ENCODE peak calls at places on chromosomes 12 and 14, in four cellular contexts. X is K562, D is HepG2, H is HCT116. I is an unnamed sample.

GRCh38 chr12:29200586-29200985 is 51.5 kb downstream of the FAR2 start:
- DNase-seq in D (no peak), H (no peak), X (no peak), I (no peak)

GRCh38 chr14:94374749-94375148 is 13.7 kb downstream of the SERPINA1 start:
- DNase-seq in X (no peak), H (no peak), D (no peak), I (no peak)

GRCh38 chr12:60257063-60257462 is 661.2 kb downstream of the SLC16A7 start:
- DNase-seq in D (peak), H (peak), X (no peak), I (no peak)

GRCh38 chr12:125240717-125241116 is 175.5 kb downstream of the AACS start:
- DNase-seq in D (no peak), H (no peak), X (no peak), I (no peak)

GRCh38 chr14:88613552-88614010 is 50.7 kb downstream of the ZC3H14 start:
- DNase-seq in X (no peak), H (no peak), D (peak), I (no peak)

GRCh38 chr12:3047961-3048360 is 29.2 kb upstream of the TSPAN9 start:
- DNase-seq in D (no peak), H (no peak), X (peak), I (no peak)

GRCh38 chr12:123952037-123952436 is 20.6 kb downstream of the CCDC92 start:
- DNase-seq in H (no peak), X (no peak), D (no peak), I (no peak)

GRCh38 chr14:99327458-99328250 is 55.7 kb upstream of the BCL11B start:
- DNase-seq in X (no peak), H (no peak), D (no peak), I (peak)

GRCh38 chr12:91690521-91690920 is 455.1 kb downstream of the BTG1 start:
- DNase-seq in H (no peak), X (no peak), D (no peak), I (no peak)

GRCh38 chr12:113325938-113326337 is 9.0 kb downstream of the SLC8B1 start:
- DNase-seq in H (no peak), X (no peak), D (no peak), I (no peak)

GRCh38 chr12:85007836-85008235 is 28.2 kb downstream of the TSPAN19 start:
- DNase-seq in H (no peak), D (no peak), X (no peak), I (no peak)

GRCh38 chr14:99687284-99688209 is 3.4 kb downstream of the CYP46A1 start:
- DNase-seq in X (peak), D (peak), H (peak), I (no peak)

GRCh38 chr12:96048392-96048969 is 13.1 kb upstream of the LTA4H start:
- DNase-seq in X (no peak), D (peak), H (no peak), I (no peak)

GRCh38 chr14:74941676-74942097 is 13.7 kb downstream of the PGF start:
- DNase-seq in H (no peak), X (peak), D (no peak), I (no peak)

GRCh38 chr12:26197832-26198231 is 2.5 kb downstream of the SSPN start:
- DNase-seq in X (no peak), H (no peak), D (no peak), I (peak)

GRCh38 chr14:58535084-58535483 is 102.7 kb upstream of the DACT1 start:
- DNase-seq in X (no peak), H (no peak), D (no peak), I (no peak)

GRCh38 chr12:16454481-16454880 is 107.0 kb downstream of the MGST1 start:
- DNase-seq in H (no peak), X (no peak), D (no peak), I (no peak)

GRCh38 chr12:32454075-32454474 is 54.7 kb downstream of the FGD4 start:
- DNase-seq in H (peak), X (no peak), D (no peak), I (no peak)
- TF ChIP-seq ZBTB33 in H (no peak), X (no peak), D (no peak), I (no peak)

GRCh38 chr14:104544362-104544761 is 35.2 kb upstream of the C14orf180 start:
- DNase-seq in H (no peak), X (no peak), D (no peak), I (no peak)
- TF ChIP-seq ZBTB33 in H (no peak), X (no peak), D (no peak), I (no peak)

GRCh38 chr12:12776261-12776660 is 9.2 kb upstream of the APOLD1 start:
- DNase-seq in D (peak), H (no peak), X (no peak), I (no peak)
- TF ChIP-seq ZBTB33 in D (no peak), H (no peak), X (no peak), I (no peak)

DNA sequence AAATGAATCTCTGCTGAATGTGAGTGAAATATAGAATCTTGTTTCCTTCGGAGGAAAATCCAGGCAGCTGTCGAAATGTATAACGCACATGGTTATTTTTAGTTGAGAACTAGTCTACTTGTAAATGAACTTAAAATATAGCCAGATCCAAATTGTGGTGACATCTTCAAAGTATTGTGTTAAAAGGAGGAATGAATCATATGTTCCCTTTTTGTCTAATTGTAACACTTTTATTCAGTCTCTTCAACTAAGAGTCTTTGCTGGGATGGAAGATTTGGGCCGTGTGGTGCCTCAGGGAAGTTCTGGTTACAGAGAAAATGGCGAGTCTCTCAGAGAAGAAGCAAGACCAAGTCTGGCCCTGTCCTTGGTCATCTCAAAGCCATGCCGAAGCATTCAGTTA is 82.6 kb downstream of the SLC4A8 start:
- DNase-seq in D (no peak), X (no peak), H (no peak), I (no peak)
- TF ChIP-seq ZBTB33 in D (no peak), X (no peak), H (no peak), I (no peak)

DNA sequence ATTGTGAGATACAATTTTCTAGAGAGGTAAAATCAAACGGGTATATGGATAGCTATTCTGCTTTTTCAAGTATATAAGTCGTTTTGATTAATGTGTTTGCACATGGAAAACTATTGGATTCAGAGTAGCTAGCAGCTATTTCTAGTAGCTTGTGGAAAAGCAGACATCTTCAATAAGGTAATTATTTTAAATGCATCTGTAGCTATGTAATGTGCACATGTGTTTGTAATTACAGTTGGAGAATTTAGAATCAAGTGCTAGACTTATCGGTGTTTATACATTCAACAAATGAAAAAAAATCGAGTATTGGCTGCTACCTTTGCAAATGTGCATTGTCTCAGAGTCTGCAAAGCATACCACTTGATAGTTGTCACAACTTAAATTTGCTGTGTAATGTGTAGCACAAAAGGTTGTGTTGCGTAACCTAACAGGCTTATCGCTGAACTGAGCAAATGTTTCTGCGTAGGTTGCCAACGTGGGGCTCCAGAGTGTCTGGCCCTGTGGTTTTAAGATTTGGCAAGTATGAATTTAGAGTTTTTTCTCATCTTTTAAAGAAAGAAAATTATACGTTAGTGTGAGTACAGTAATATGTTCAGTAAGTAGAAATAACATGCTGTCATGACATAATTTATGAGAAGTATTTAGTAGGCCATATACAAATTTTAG is 44.3 kb downstream of the TMTC2 start:
- DNase-seq in H (no peak), X (no peak), D (peak), I (peak)
- TF ChIP-seq ZBTB33 in H (no peak), X (no peak), D (no peak), I (no peak)

GRCh38 chr12:64028541-64028940 is 184.0 kb downstream of the SRGAP1 start:
- DNase-seq in X (no peak), H (no peak), D (no peak), I (no peak)
- TF ChIP-seq ZBTB33 in X (no peak), H (no peak), D (no peak), I (no peak)

DNA sequence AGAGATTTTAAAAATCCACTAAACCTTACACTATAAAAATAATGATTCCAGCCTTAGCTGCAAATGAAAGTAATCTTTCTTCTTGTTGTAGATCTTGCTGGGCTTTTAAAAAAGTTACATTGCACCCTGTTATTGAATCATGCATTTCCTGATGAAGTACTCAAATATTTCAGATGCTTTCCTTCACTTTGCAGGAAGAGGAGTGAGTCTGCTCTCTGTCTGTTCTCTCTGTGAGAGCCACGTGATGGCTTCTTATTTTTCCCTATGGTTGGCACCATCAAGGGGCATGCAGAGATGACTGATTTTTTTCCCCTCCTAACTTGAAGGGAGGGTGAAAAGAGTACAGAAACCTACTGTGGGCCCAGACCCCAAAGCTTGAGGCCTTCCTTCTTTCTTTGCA is 262.7 kb downstream of the ATP23 start:
- DNase-seq in H (no peak), D (no peak), X (no peak), I (no peak)
- TF ChIP-seq ZBTB33 in H (no peak), D (no peak), X (no peak), I (no peak)

GRCh38 chr12:68613209-68613904 is 2.7 kb downstream of the RAP1B start:
- DNase-seq in H (no peak), X (no peak), D (no peak), I (no peak)
- TF ChIP-seq ZBTB33 in H (no peak), X (peak), D (peak), I (no peak)